ENCODE peak calls at places on chromosomes 16 and 17, in ten cellular contexts. P is esophagus squamous epithelium; W is stimulated activated CD8-positive, alpha-beta memory T cell treated with anti-CD3 and anti-CD28 coated beads, Interleukin-12 subunit alpha, Interleukin-12 subunit beta, amount 100 ng/mL, for 4 hours; L is globus pallidus; T is NCI-H2081; F is hepatocyte; H is amygdala; Q is ovary; N is GF-D8; M is Daoy. X is an unnamed sample.

GRCh38 chr17:27319536-27320221 is 25.8 kb downstream of the WSB1 start:
- DNase-seq in P (no peak), W (no peak), L (peak; percentile 72), T (no peak), F (peak; percentile 63), H (peak; percentile 19), Q (peak; percentile 74), N (no peak), M (no peak), X (no peak)

GRCh38 chr16:12674096-12674495 is 129.6 kb downstream of the CPPED1 start:
- DNase-seq in P (no peak), W (no peak), L (no peak), T (no peak), F (no peak), H (no peak), Q (no peak), N (no peak), M (peak; percentile 63), X (no peak)

GRCh38 chr16:82715833-82716232 is 89.1 kb downstream of the CDH13 start:
- DNase-seq in P (no peak), W (no peak), L (no peak), T (no peak), F (no peak), H (no peak), Q (no peak), N (no peak), M (no peak), X (no peak)

GRCh38 chr16:73713817-73714495 is 582.7 kb upstream of the PSMD7 start:
- DNase-seq in P (no peak), W (no peak), L (peak; percentile 71), T (no peak), F (peak; percentile 53), H (no peak), Q (no peak), N (no peak), M (peak; percentile 53), X (no peak)

GRCh38 chr16:1131378-1131994 is 21.4 kb upstream of the CACNA1H start:
- DNase-seq in P (no peak), W (no peak), L (no peak), T (no peak), F (no peak), H (no peak), Q (no peak), N (no peak), M (no peak), X (no peak)

GRCh38 chr17:49244839-49245238 is 14.3 kb upstream of the PHOSPHO1 start:
- DNase-seq in P (no peak), W (no peak), L (no peak), T (no peak), F (no peak), H (no peak), Q (no peak), N (no peak), M (no peak), X (no peak)

GRCh38 chr17:16872351-16872751 is 99.6 kb downstream of the TNFRSF13B start:
- DNase-seq in P (no peak), W (no peak), L (no peak), T (no peak), F (no peak), H (no peak), Q (no peak), N (no peak), M (no peak), X (no peak)

GRCh38 chr17:28745052-28745776 is 1.4 kb downstream of the TRAF4 start:
- DNase-seq in P (no peak), W (no peak), L (peak; percentile 98), T (peak; percentile 44), F (peak; percentile 85), H (peak; percentile 86), Q (peak; percentile 58), N (no peak), M (peak; percentile 69), X (no peak)

GRCh38 chr16:69741951-69742904 is 12.5 kb downstream of the NOB1 start:
- DNase-seq in P (no peak), W (no peak), L (no peak), T (no peak), F (peak; percentile 41), H (no peak), Q (peak; percentile 86), N (no peak), M (no peak), X (no peak)

GRCh38 chr17:7589204-7589868 is 558 bp downstream of the SOX15 start:
- DNase-seq in P (no peak), W (peak; percentile 50), L (peak; percentile 75), T (no peak), F (peak; percentile 84), H (peak; percentile 64), Q (peak; percentile 89), N (no peak), M (peak; percentile 84), X (peak; percentile 74)

GRCh38 chr16:85401370-85401916 is 211.7 kb upstream of the GSE1 start:
- DNase-seq in P (no peak), W (no peak), L (no peak), T (no peak), F (no peak), H (no peak), Q (peak; percentile 23), N (no peak), M (no peak), X (no peak)

GRCh38 chr16:2894231-2894630 is 11.2 kb downstream of the FLYWCH2 start:
- DNase-seq in P (no peak), W (no peak), L (no peak), T (no peak), F (no peak), H (no peak), Q (peak; percentile 15), N (no peak), M (no peak), X (no peak)

GRCh38 chr17:9298776-9299295 is 276.8 kb downstream of the STX8 start:
- DNase-seq in P (no peak), W (no peak), L (no peak), T (no peak), F (no peak), H (no peak), Q (no peak), N (no peak), M (no peak), X (no peak)

GRCh38 chr16:66508261-66508913 is 41.5 kb downstream of the TK2 start:
- DNase-seq in P (no peak), W (no peak), L (no peak), T (no peak), F (no peak), H (no peak), Q (no peak), N (no peak), M (peak; percentile 36), X (no peak)

GRCh38 chr17:15502315-15503112 is 35.1 kb upstream of the CDRT4 start:
- DNase-seq in P (peak; percentile 20), W (peak; percentile 19), L (peak; percentile 86), T (no peak), F (peak; percentile 92), H (peak; percentile 36), Q (peak; percentile 95), N (no peak), M (peak; percentile 81), X (peak; percentile 79)

GRCh38 chr17:15261063-15261817 is 3.9 kb downstream of the PMP22 start:
- DNase-seq in P (no peak), W (no peak), L (peak; percentile 83), T (no peak), F (peak; percentile 76), H (peak; percentile 49), Q (peak; percentile 68), N (no peak), M (peak; percentile 77), X (no peak)

X was measured in MV-4-11.